ENCODE peak calls at places on chromosomes 13 and 19, in six cellular contexts. C, J, D, B, R and T are unnamed samples.

GRCh38 chr19:10987621-10988297 is 26.9 kb downstream of the SMARCA4 start:
- DNase-seq in B (no peak), C (no peak), D (no peak), R (no peak), J (no peak), T (no peak)

GRCh38 chr13:37109080-37109678 is 3.7 kb upstream of the CSNK1A1L start:
- DNase-seq in C (no peak), B (peak), J (no peak), D (no peak), R (no peak), T (no peak)

GRCh38 chr19:5515737-5516136 is 52.0 kb downstream of the TINCR start:
- DNase-seq in C (no peak), D (no peak), R (peak), B (no peak), J (no peak), T (no peak)

GRCh38 chr13:29479716-29480492 is 115.6 kb downstream of the SLC7A1 start:
- DNase-seq in D (no peak), J (no peak), R (no peak), C (no peak), B (peak), T (no peak)

GRCh38 chr13:107295391-107296157 is 727.6 kb upstream of the ARGLU1 start:
- DNase-seq in R (no peak), B (no peak), C (no peak), J (no peak), D (no peak), T (no peak)

GRCh38 chr13:24746618-24747247 is 17.2 kb upstream of the RNF17 start:
- DNase-seq in D (no peak), C (no peak), R (no peak), B (peak), J (no peak), T (no peak)

GRCh38 chr19:6452223-6452614 is 7.4 kb downstream of the SLC25A23 start:
- DNase-seq in C (no peak), R (no peak), J (no peak), D (no peak), B (no peak), T (no peak)

GRCh38 chr13:25232937-25233515 is 54.3 kb downstream of the MTMR6 start:
- DNase-seq in D (no peak), R (no peak), C (no peak), B (peak), J (no peak), T (no peak)

GRCh38 chr13:99886706-99887105 is 84.9 kb downstream of the ZIC5 start:
- DNase-seq in R (no peak), J (no peak), D (no peak), B (no peak), C (no peak), T (no peak)

GRCh38 chr13:29937836-29938235 is 87.4 kb upstream of the UBL3 start:
- DNase-seq in C (no peak), R (no peak), B (no peak), D (peak), J (no peak), T (no peak)

GRCh38 chr13:42836930-42837329 is 55.5 kb downstream of the FAM216B start:
- DNase-seq in R (no peak), B (peak), D (no peak), J (no peak), C (no peak), T (no peak)

GRCh38 chr19:7993560-7993959 is 11.9 kb downstream of the ELAVL1 start:
- DNase-seq in B (no peak), J (no peak), R (no peak), C (no peak), D (no peak), T (no peak)

GRCh38 chr19:55147408-55148251 is 1.4 kb downstream of the TNNT1 start:
- DNase-seq in C (no peak), R (no peak), J (no peak), B (peak), D (no peak), T (no peak)

GRCh38 chr19:50479761-50480251 is 3.2 kb upstream of the GARIN5A start:
- DNase-seq in J (peak), D (no peak), R (no peak), C (no peak), B (no peak), T (no peak)

GRCh38 chr19:6260912-6261636 is 18.7 kb downstream of the MLLT1 start:
- DNase-seq in D (no peak), B (peak), R (peak), J (no peak), C (no peak), T (no peak)

GRCh38 chr13:48504606-48505369 is 28.1 kb downstream of the RCBTB2 start:
- DNase-seq in R (peak), B (no peak), C (no peak), D (no peak), J (no peak), T (no peak)

GRCh38 chr13:28273919-28274318 is 135.6 kb downstream of the PAN3 start:
- DNase-seq in J (no peak), D (no peak), B (peak), C (no peak), R (peak), T (no peak)

GRCh38 chr19:17328517-17329060 is 6.1 kb downstream of the ANO8 start:
- DNase-seq in B (peak), C (no peak), D (no peak), R (no peak), J (no peak), T (no peak)

GRCh38 chr19:17326595-17326966 is 8.1 kb downstream of the ANO8 start:
- DNase-seq in J (no peak), D (no peak), R (no peak), B (peak), C (no peak), T (no peak)

GRCh38 chr19:17327068-17327653 is 7.5 kb downstream of the ANO8 start:
- DNase-seq in R (no peak), B (no peak), D (no peak), C (no peak), J (no peak), T (no peak)

GRCh38 chr19:17329061-17329767 is 5.4 kb downstream of the ANO8 start:
- DNase-seq in D (no peak), R (no peak), J (no peak), B (peak), C (no peak), T (no peak)

GRCh38 chr19:17327654-17328516 is 6.8 kb downstream of the ANO8 start:
- DNase-seq in D (no peak), B (peak), R (no peak), J (no peak), C (no peak), T (no peak)
- TF ChIP-seq CTCF in D (no peak), B (peak), R (no peak), J (no peak), C (no peak), T (no peak)

GRCh38 chr19:30739394-30739793 is 367.2 kb downstream of the ZNF536 start:
- DNase-seq in C (no peak), D (no peak), B (no peak), J (no peak), R (no peak), T (no peak)
- TF ChIP-seq CTCF in C (no peak), D (no peak), B (no peak), J (no peak), R (no peak), T (no peak)

DNA sequence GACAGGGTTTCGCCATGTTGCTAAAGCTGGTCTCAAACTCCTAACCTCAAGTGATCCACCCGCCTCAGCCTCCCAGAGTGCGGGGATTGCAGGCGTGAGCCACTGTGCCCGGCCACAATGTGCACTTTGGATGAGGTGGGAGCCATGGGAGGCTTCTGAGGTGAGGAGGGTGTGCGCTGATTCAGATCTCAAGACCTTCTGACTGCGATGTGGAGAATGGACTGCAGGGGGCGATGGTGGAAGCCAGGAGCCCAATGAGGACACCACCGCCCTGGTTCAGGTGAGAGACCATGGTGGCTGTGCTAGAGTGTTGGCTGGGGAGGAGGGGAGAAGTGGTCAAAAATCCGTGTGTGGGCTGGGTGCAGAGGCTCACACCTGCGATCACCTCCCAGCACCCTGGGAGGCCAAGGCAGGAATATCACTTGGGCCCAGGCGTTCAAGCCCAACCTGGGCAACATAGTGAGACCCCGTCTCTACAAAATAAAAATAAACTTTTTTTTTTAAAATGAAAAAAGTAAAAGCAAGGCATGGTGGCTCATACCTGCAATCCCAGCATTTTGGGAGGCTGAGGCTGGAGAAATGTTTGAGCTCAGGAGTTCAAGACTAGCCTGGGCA is 5.6 kb downstream of the INAFM1 start:
- DNase-seq in J (no peak), R (peak), B (peak), C (no peak), D (peak), T (no peak)
- TF ChIP-seq CTCF in J (no peak), R (peak), B (peak), C (no peak), D (no peak), T (no peak)

GRCh38 chr19:41691268-41691970 is 3.3 kb upstream of the CEACAM7 start:
- DNase-seq in J (no peak), B (no peak), R (no peak), D (no peak), C (no peak), T (no peak)
- TF ChIP-seq CTCF in J (peak), B (peak), R (peak), D (peak), C (no peak), T (no peak)